ENCODE peak calls at places on chromosomes 13 and 19, in six cellular contexts. One of them, this sample, is unnamed.

GRCh38 chr19:16607819-16608218 is 20.2 kb downstream of the MED26 start:
- ATAC-seq in IMR-90: no peak
- ATAC-seq in WTC11: no peak
- ATAC-seq in stimulated activated memory B cell treated with anti-CD40 and anti-IgM and Interleukin-4, amounts not matched to agents 10 μg/mL and 1 μg/mL and 100 μg/mL, for 72 hours: no peak
- ATAC-seq in stimulated activated naive CD8-positive, alpha-beta T cell treated with anti-CD3 and anti-CD28 coated beads, Interleukin-15, Interleukin-2, amounts not matched to agents 100 U/mL and 50 U/mL, for 24 hours: no peak
- ATAC-seq in right cardiac atrium: peak
- ATAC-seq in this sample: no peak

GRCh38 chr13:44274838-44275237 is 98.8 kb upstream of the SERP2 start:
- ATAC-seq in IMR-90: peak
- ATAC-seq in WTC11: no peak
- ATAC-seq in stimulated activated memory B cell treated with anti-CD40 and anti-IgM and Interleukin-4, amounts not matched to agents 10 μg/mL and 1 μg/mL and 100 μg/mL, for 72 hours: peak
- ATAC-seq in stimulated activated naive CD8-positive, alpha-beta T cell treated with anti-CD3 and anti-CD28 coated beads, Interleukin-15, Interleukin-2, amounts not matched to agents 100 U/mL and 50 U/mL, for 24 hours: peak
- ATAC-seq in right cardiac atrium: no peak
- ATAC-seq in this sample: peak

GRCh38 chr13:36837354-36838092 is 18.5 kb downstream of the RFXAP start:
- ATAC-seq in IMR-90: no peak
- ATAC-seq in WTC11: peak
- ATAC-seq in stimulated activated memory B cell treated with anti-CD40 and anti-IgM and Interleukin-4, amounts not matched to agents 10 μg/mL and 1 μg/mL and 100 μg/mL, for 72 hours: no peak
- ATAC-seq in stimulated activated naive CD8-positive, alpha-beta T cell treated with anti-CD3 and anti-CD28 coated beads, Interleukin-15, Interleukin-2, amounts not matched to agents 100 U/mL and 50 U/mL, for 24 hours: no peak
- ATAC-seq in right cardiac atrium: peak
- ATAC-seq in this sample: no peak

GRCh38 chr13:45604892-45605291 is 10.6 kb downstream of the ERICH6B start:
- ATAC-seq in IMR-90: no peak
- ATAC-seq in WTC11: peak
- ATAC-seq in stimulated activated memory B cell treated with anti-CD40 and anti-IgM and Interleukin-4, amounts not matched to agents 10 μg/mL and 1 μg/mL and 100 μg/mL, for 72 hours: no peak
- ATAC-seq in stimulated activated naive CD8-positive, alpha-beta T cell treated with anti-CD3 and anti-CD28 coated beads, Interleukin-15, Interleukin-2, amounts not matched to agents 100 U/mL and 50 U/mL, for 24 hours: no peak
- ATAC-seq in right cardiac atrium: no peak
- ATAC-seq in this sample: no peak

GRCh38 chr13:27182844-27183497 is 11.4 kb upstream of the USP12 start:
- ATAC-seq in IMR-90: peak
- ATAC-seq in WTC11: no peak
- ATAC-seq in stimulated activated memory B cell treated with anti-CD40 and anti-IgM and Interleukin-4, amounts not matched to agents 10 μg/mL and 1 μg/mL and 100 μg/mL, for 72 hours: no peak
- ATAC-seq in stimulated activated naive CD8-positive, alpha-beta T cell treated with anti-CD3 and anti-CD28 coated beads, Interleukin-15, Interleukin-2, amounts not matched to agents 100 U/mL and 50 U/mL, for 24 hours: no peak
- ATAC-seq in right cardiac atrium: peak
- ATAC-seq in this sample: peak

GRCh38 chr19:6765738-6766356 is 1.4 kb downstream of the SH2D3A start:
- ATAC-seq in IMR-90: no peak
- ATAC-seq in WTC11: peak
- ATAC-seq in stimulated activated memory B cell treated with anti-CD40 and anti-IgM and Interleukin-4, amounts not matched to agents 10 μg/mL and 1 μg/mL and 100 μg/mL, for 72 hours: no peak
- ATAC-seq in stimulated activated naive CD8-positive, alpha-beta T cell treated with anti-CD3 and anti-CD28 coated beads, Interleukin-15, Interleukin-2, amounts not matched to agents 100 U/mL and 50 U/mL, for 24 hours: no peak
- ATAC-seq in right cardiac atrium: no peak
- ATAC-seq in this sample: no peak

GRCh38 chr13:80870186-80870585 is 529.3 kb upstream of the SPRY2 start:
- ATAC-seq in IMR-90: no peak
- ATAC-seq in WTC11: no peak
- ATAC-seq in stimulated activated memory B cell treated with anti-CD40 and anti-IgM and Interleukin-4, amounts not matched to agents 10 μg/mL and 1 μg/mL and 100 μg/mL, for 72 hours: no peak
- ATAC-seq in stimulated activated naive CD8-positive, alpha-beta T cell treated with anti-CD3 and anti-CD28 coated beads, Interleukin-15, Interleukin-2, amounts not matched to agents 100 U/mL and 50 U/mL, for 24 hours: no peak
- ATAC-seq in right cardiac atrium: no peak
- ATAC-seq in this sample: no peak

GRCh38 chr19:5479958-5480357 is 24.7 kb downstream of the ZNRF4 start:
- ATAC-seq in IMR-90: no peak
- ATAC-seq in WTC11: no peak
- ATAC-seq in stimulated activated memory B cell treated with anti-CD40 and anti-IgM and Interleukin-4, amounts not matched to agents 10 μg/mL and 1 μg/mL and 100 μg/mL, for 72 hours: no peak
- ATAC-seq in stimulated activated naive CD8-positive, alpha-beta T cell treated with anti-CD3 and anti-CD28 coated beads, Interleukin-15, Interleukin-2, amounts not matched to agents 100 U/mL and 50 U/mL, for 24 hours: no peak
- ATAC-seq in right cardiac atrium: no peak
- ATAC-seq in this sample: no peak

GRCh38 chr13:42355841-42356575 is 84.1 kb downstream of the AKAP11 start:
- ATAC-seq in IMR-90: no peak
- ATAC-seq in WTC11: no peak
- ATAC-seq in stimulated activated memory B cell treated with anti-CD40 and anti-IgM and Interleukin-4, amounts not matched to agents 10 μg/mL and 1 μg/mL and 100 μg/mL, for 72 hours: no peak
- ATAC-seq in stimulated activated naive CD8-positive, alpha-beta T cell treated with anti-CD3 and anti-CD28 coated beads, Interleukin-15, Interleukin-2, amounts not matched to agents 100 U/mL and 50 U/mL, for 24 hours: peak
- ATAC-seq in right cardiac atrium: no peak
- ATAC-seq in this sample: peak

GRCh38 chr19:30116984-30117555 is 175.0 kb downstream of the URI1 start:
- ATAC-seq in IMR-90: no peak
- ATAC-seq in WTC11: no peak
- ATAC-seq in stimulated activated memory B cell treated with anti-CD40 and anti-IgM and Interleukin-4, amounts not matched to agents 10 μg/mL and 1 μg/mL and 100 μg/mL, for 72 hours: no peak
- ATAC-seq in stimulated activated naive CD8-positive, alpha-beta T cell treated with anti-CD3 and anti-CD28 coated beads, Interleukin-15, Interleukin-2, amounts not matched to agents 100 U/mL and 50 U/mL, for 24 hours: no peak
- ATAC-seq in right cardiac atrium: no peak
- ATAC-seq in this sample: no peak

GRCh38 chr13:27403727-27404385 is 20.6 kb upstream of the GTF3A start:
- ATAC-seq in IMR-90: peak
- ATAC-seq in WTC11: peak
- ATAC-seq in stimulated activated memory B cell treated with anti-CD40 and anti-IgM and Interleukin-4, amounts not matched to agents 10 μg/mL and 1 μg/mL and 100 μg/mL, for 72 hours: no peak
- ATAC-seq in stimulated activated naive CD8-positive, alpha-beta T cell treated with anti-CD3 and anti-CD28 coated beads, Interleukin-15, Interleukin-2, amounts not matched to agents 100 U/mL and 50 U/mL, for 24 hours: no peak
- ATAC-seq in right cardiac atrium: no peak
- ATAC-seq in this sample: no peak

GRCh38 chr13:25371608-25372274 is at the start of gene ATP8A2:
- ATAC-seq in IMR-90: peak
- ATAC-seq in WTC11: peak
- ATAC-seq in stimulated activated memory B cell treated with anti-CD40 and anti-IgM and Interleukin-4, amounts not matched to agents 10 μg/mL and 1 μg/mL and 100 μg/mL, for 72 hours: peak
- ATAC-seq in stimulated activated naive CD8-positive, alpha-beta T cell treated with anti-CD3 and anti-CD28 coated beads, Interleukin-15, Interleukin-2, amounts not matched to agents 100 U/mL and 50 U/mL, for 24 hours: peak
- ATAC-seq in right cardiac atrium: peak
- ATAC-seq in this sample: no peak

GRCh38 chr19:16095071-16095571 is 16.6 kb upstream of the RAB8A start:
- ATAC-seq in IMR-90: no peak
- ATAC-seq in WTC11: no peak
- ATAC-seq in stimulated activated memory B cell treated with anti-CD40 and anti-IgM and Interleukin-4, amounts not matched to agents 10 μg/mL and 1 μg/mL and 100 μg/mL, for 72 hours: peak
- ATAC-seq in stimulated activated naive CD8-positive, alpha-beta T cell treated with anti-CD3 and anti-CD28 coated beads, Interleukin-15, Interleukin-2, amounts not matched to agents 100 U/mL and 50 U/mL, for 24 hours: peak
- ATAC-seq in right cardiac atrium: peak
- ATAC-seq in this sample: peak

GRCh38 chr13:56907766-56908165 is 233.0 kb upstream of the PRR20A start:
- ATAC-seq in IMR-90: no peak
- ATAC-seq in WTC11: no peak
- ATAC-seq in stimulated activated memory B cell treated with anti-CD40 and anti-IgM and Interleukin-4, amounts not matched to agents 10 μg/mL and 1 μg/mL and 100 μg/mL, for 72 hours: no peak
- ATAC-seq in stimulated activated naive CD8-positive, alpha-beta T cell treated with anti-CD3 and anti-CD28 coated beads, Interleukin-15, Interleukin-2, amounts not matched to agents 100 U/mL and 50 U/mL, for 24 hours: no peak
- ATAC-seq in right cardiac atrium: no peak
- ATAC-seq in this sample: no peak

GRCh38 chr19:44637390-44637764 is 6.3 kb upstream of the PVR start:
- ATAC-seq in IMR-90: no peak
- ATAC-seq in WTC11: no peak
- ATAC-seq in stimulated activated memory B cell treated with anti-CD40 and anti-IgM and Interleukin-4, amounts not matched to agents 10 μg/mL and 1 μg/mL and 100 μg/mL, for 72 hours: no peak
- ATAC-seq in stimulated activated naive CD8-positive, alpha-beta T cell treated with anti-CD3 and anti-CD28 coated beads, Interleukin-15, Interleukin-2, amounts not matched to agents 100 U/mL and 50 U/mL, for 24 hours: no peak
- ATAC-seq in right cardiac atrium: no peak
- ATAC-seq in this sample: no peak

GRCh38 chr19:1249990-1250298 is 1.6 kb downstream of the MIDN start:
- ATAC-seq in IMR-90: no peak
- ATAC-seq in WTC11: no peak
- ATAC-seq in stimulated activated memory B cell treated with anti-CD40 and anti-IgM and Interleukin-4, amounts not matched to agents 10 μg/mL and 1 μg/mL and 100 μg/mL, for 72 hours: no peak
- ATAC-seq in stimulated activated naive CD8-positive, alpha-beta T cell treated with anti-CD3 and anti-CD28 coated beads, Interleukin-15, Interleukin-2, amounts not matched to agents 100 U/mL and 50 U/mL, for 24 hours: no peak
- ATAC-seq in right cardiac atrium: no peak
- ATAC-seq in this sample: no peak

GRCh38 chr13:39485314-39485700 is 117.7 kb downstream of the LHFPL6 start:
- ATAC-seq in IMR-90: peak
- ATAC-seq in WTC11: no peak
- ATAC-seq in stimulated activated memory B cell treated with anti-CD40 and anti-IgM and Interleukin-4, amounts not matched to agents 10 μg/mL and 1 μg/mL and 100 μg/mL, for 72 hours: no peak
- ATAC-seq in stimulated activated naive CD8-positive, alpha-beta T cell treated with anti-CD3 and anti-CD28 coated beads, Interleukin-15, Interleukin-2, amounts not matched to agents 100 U/mL and 50 U/mL, for 24 hours: no peak
- ATAC-seq in right cardiac atrium: no peak
- ATAC-seq in this sample: no peak

GRCh38 chr13:43528992-43529391 is 257.8 kb downstream of the ENOX1 start:
- ATAC-seq in IMR-90: no peak
- ATAC-seq in WTC11: no peak
- ATAC-seq in stimulated activated memory B cell treated with anti-CD40 and anti-IgM and Interleukin-4, amounts not matched to agents 10 μg/mL and 1 μg/mL and 100 μg/mL, for 72 hours: no peak
- ATAC-seq in stimulated activated naive CD8-positive, alpha-beta T cell treated with anti-CD3 and anti-CD28 coated beads, Interleukin-15, Interleukin-2, amounts not matched to agents 100 U/mL and 50 U/mL, for 24 hours: no peak
- ATAC-seq in right cardiac atrium: no peak
- ATAC-seq in this sample: no peak

GRCh38 chr19:45842198-45842597 is 20.7 kb downstream of the SYMPK start:
- ATAC-seq in IMR-90: no peak
- ATAC-seq in WTC11: no peak
- ATAC-seq in stimulated activated memory B cell treated with anti-CD40 and anti-IgM and Interleukin-4, amounts not matched to agents 10 μg/mL and 1 μg/mL and 100 μg/mL, for 72 hours: no peak
- ATAC-seq in stimulated activated naive CD8-positive, alpha-beta T cell treated with anti-CD3 and anti-CD28 coated beads, Interleukin-15, Interleukin-2, amounts not matched to agents 100 U/mL and 50 U/mL, for 24 hours: no peak
- ATAC-seq in right cardiac atrium: no peak
- ATAC-seq in this sample: no peak

GRCh38 chr13:25468330-25469178 is 96.8 kb downstream of the ATP8A2 start:
- ATAC-seq in IMR-90: peak
- ATAC-seq in WTC11: peak
- ATAC-seq in stimulated activated memory B cell treated with anti-CD40 and anti-IgM and Interleukin-4, amounts not matched to agents 10 μg/mL and 1 μg/mL and 100 μg/mL, for 72 hours: peak
- ATAC-seq in stimulated activated naive CD8-positive, alpha-beta T cell treated with anti-CD3 and anti-CD28 coated beads, Interleukin-15, Interleukin-2, amounts not matched to agents 100 U/mL and 50 U/mL, for 24 hours: peak
- ATAC-seq in right cardiac atrium: no peak
- ATAC-seq in this sample: no peak

GRCh38 chr13:109233293-109233692 is 553.1 kb downstream of the IRS2 start:
- ATAC-seq in IMR-90: no peak
- ATAC-seq in WTC11: no peak
- ATAC-seq in stimulated activated memory B cell treated with anti-CD40 and anti-IgM and Interleukin-4, amounts not matched to agents 10 μg/mL and 1 μg/mL and 100 μg/mL, for 72 hours: no peak
- ATAC-seq in stimulated activated naive CD8-positive, alpha-beta T cell treated with anti-CD3 and anti-CD28 coated beads, Interleukin-15, Interleukin-2, amounts not matched to agents 100 U/mL and 50 U/mL, for 24 hours: no peak
- ATAC-seq in right cardiac atrium: no peak
- ATAC-seq in this sample: no peak

GRCh38 chr13:30872685-30873443 is 33.2 kb upstream of the MEDAG start:
- ATAC-seq in IMR-90: no peak
- ATAC-seq in WTC11: peak
- ATAC-seq in stimulated activated memory B cell treated with anti-CD40 and anti-IgM and Interleukin-4, amounts not matched to agents 10 μg/mL and 1 μg/mL and 100 μg/mL, for 72 hours: no peak
- ATAC-seq in stimulated activated naive CD8-positive, alpha-beta T cell treated with anti-CD3 and anti-CD28 coated beads, Interleukin-15, Interleukin-2, amounts not matched to agents 100 U/mL and 50 U/mL, for 24 hours: no peak
- ATAC-seq in right cardiac atrium: no peak
- ATAC-seq in this sample: no peak

GRCh38 chr19:33396701-33397535 is 23.4 kb downstream of the CEBPG start:
- ATAC-seq in IMR-90: no peak
- ATAC-seq in WTC11: peak
- ATAC-seq in stimulated activated memory B cell treated with anti-CD40 and anti-IgM and Interleukin-4, amounts not matched to agents 10 μg/mL and 1 μg/mL and 100 μg/mL, for 72 hours: no peak
- ATAC-seq in stimulated activated naive CD8-positive, alpha-beta T cell treated with anti-CD3 and anti-CD28 coated beads, Interleukin-15, Interleukin-2, amounts not matched to agents 100 U/mL and 50 U/mL, for 24 hours: no peak
- ATAC-seq in right cardiac atrium: peak
- ATAC-seq in this sample: no peak

GRCh38 chr19:39407644-39408391 is 1.2 kb downstream of the ZFP36 start:
- ATAC-seq in IMR-90: no peak
- ATAC-seq in WTC11: no peak
- ATAC-seq in stimulated activated memory B cell treated with anti-CD40 and anti-IgM and Interleukin-4, amounts not matched to agents 10 μg/mL and 1 μg/mL and 100 μg/mL, for 72 hours: peak
- ATAC-seq in stimulated activated naive CD8-positive, alpha-beta T cell treated with anti-CD3 and anti-CD28 coated beads, Interleukin-15, Interleukin-2, amounts not matched to agents 100 U/mL and 50 U/mL, for 24 hours: no peak
- ATAC-seq in right cardiac atrium: no peak
- ATAC-seq in this sample: no peak

GRCh38 chr13:26914624-26915023 is 154.0 kb upstream of the GPR12 start:
- ATAC-seq in IMR-90: no peak
- ATAC-seq in WTC11: no peak
- ATAC-seq in stimulated activated memory B cell treated with anti-CD40 and anti-IgM and Interleukin-4, amounts not matched to agents 10 μg/mL and 1 μg/mL and 100 μg/mL, for 72 hours: no peak
- ATAC-seq in stimulated activated naive CD8-positive, alpha-beta T cell treated with anti-CD3 and anti-CD28 coated beads, Interleukin-15, Interleukin-2, amounts not matched to agents 100 U/mL and 50 U/mL, for 24 hours: no peak
- ATAC-seq in right cardiac atrium: no peak
- ATAC-seq in this sample: peak

GRCh38 chr13:63901630-63902029 is 2486.0 kb upstream of the PCDH20 start:
- ATAC-seq in IMR-90: no peak
- ATAC-seq in WTC11: peak
- ATAC-seq in stimulated activated memory B cell treated with anti-CD40 and anti-IgM and Interleukin-4, amounts not matched to agents 10 μg/mL and 1 μg/mL and 100 μg/mL, for 72 hours: no peak
- ATAC-seq in stimulated activated naive CD8-positive, alpha-beta T cell treated with anti-CD3 and anti-CD28 coated beads, Interleukin-15, Interleukin-2, amounts not matched to agents 100 U/mL and 50 U/mL, for 24 hours: no peak
- ATAC-seq in right cardiac atrium: no peak
- ATAC-seq in this sample: no peak

GRCh38 chr13:22126433-22127021 is 455.7 kb downstream of the FGF9 start:
- ATAC-seq in IMR-90: no peak
- ATAC-seq in WTC11: no peak
- ATAC-seq in stimulated activated memory B cell treated with anti-CD40 and anti-IgM and Interleukin-4, amounts not matched to agents 10 μg/mL and 1 μg/mL and 100 μg/mL, for 72 hours: peak
- ATAC-seq in stimulated activated naive CD8-positive, alpha-beta T cell treated with anti-CD3 and anti-CD28 coated beads, Interleukin-15, Interleukin-2, amounts not matched to agents 100 U/mL and 50 U/mL, for 24 hours: peak
- ATAC-seq in right cardiac atrium: no peak
- ATAC-seq in this sample: peak

GRCh38 chr13:40161931-40162330 is 504.5 kb downstream of the FOXO1 start:
- ATAC-seq in IMR-90: no peak
- ATAC-seq in WTC11: no peak
- ATAC-seq in stimulated activated memory B cell treated with anti-CD40 and anti-IgM and Interleukin-4, amounts not matched to agents 10 μg/mL and 1 μg/mL and 100 μg/mL, for 72 hours: no peak
- ATAC-seq in stimulated activated naive CD8-positive, alpha-beta T cell treated with anti-CD3 and anti-CD28 coated beads, Interleukin-15, Interleukin-2, amounts not matched to agents 100 U/mL and 50 U/mL, for 24 hours: no peak
- ATAC-seq in right cardiac atrium: no peak
- ATAC-seq in this sample: no peak

GRCh38 chr13:34376483-34376882 is 558.5 kb downstream of the RFC3 start:
- ATAC-seq in IMR-90: no peak
- ATAC-seq in WTC11: peak
- ATAC-seq in stimulated activated memory B cell treated with anti-CD40 and anti-IgM and Interleukin-4, amounts not matched to agents 10 μg/mL and 1 μg/mL and 100 μg/mL, for 72 hours: peak
- ATAC-seq in stimulated activated naive CD8-positive, alpha-beta T cell treated with anti-CD3 and anti-CD28 coated beads, Interleukin-15, Interleukin-2, amounts not matched to agents 100 U/mL and 50 U/mL, for 24 hours: no peak
- ATAC-seq in right cardiac atrium: no peak
- ATAC-seq in this sample: no peak

GRCh38 chr13:94192576-94192975 is 286.9 kb downstream of the DCT start:
- ATAC-seq in IMR-90: no peak
- ATAC-seq in WTC11: peak
- ATAC-seq in stimulated activated memory B cell treated with anti-CD40 and anti-IgM and Interleukin-4, amounts not matched to agents 10 μg/mL and 1 μg/mL and 100 μg/mL, for 72 hours: no peak
- ATAC-seq in stimulated activated naive CD8-positive, alpha-beta T cell treated with anti-CD3 and anti-CD28 coated beads, Interleukin-15, Interleukin-2, amounts not matched to agents 100 U/mL and 50 U/mL, for 24 hours: peak
- ATAC-seq in right cardiac atrium: no peak
- ATAC-seq in this sample: no peak

GRCh38 chr13:48192536-48192935 is 40.5 kb upstream of the ITM2B start:
- ATAC-seq in IMR-90: no peak
- ATAC-seq in WTC11: no peak
- ATAC-seq in stimulated activated memory B cell treated with anti-CD40 and anti-IgM and Interleukin-4, amounts not matched to agents 10 μg/mL and 1 μg/mL and 100 μg/mL, for 72 hours: no peak
- ATAC-seq in stimulated activated naive CD8-positive, alpha-beta T cell treated with anti-CD3 and anti-CD28 coated beads, Interleukin-15, Interleukin-2, amounts not matched to agents 100 U/mL and 50 U/mL, for 24 hours: no peak
- ATAC-seq in right cardiac atrium: no peak
- ATAC-seq in this sample: no peak

This sample was measured in activated T-helper 17 cell treated with anti-CD3 and anti-CD28 coated beads, Interleukin-2, amount 50 U/mL, for 72 hours.